ENCODE peak calls at places on chromosomes 13 and 19, in four cellular contexts. One of them, this sample, is unnamed.

GRCh38 chr19:42436006-42436405 is 6.7 kb downstream of the CXCL17 start:
- DNase-seq in SK-N-SH: no peak
- DNase-seq in K562: no peak
- DNase-seq in GM12878: no peak
- DNase-seq in this sample: peak

GRCh38 chr13:107851670-107852460 is 363.5 kb downstream of the LIG4 start:
- DNase-seq in SK-N-SH: no peak
- DNase-seq in K562: peak
- DNase-seq in GM12878: no peak
- DNase-seq in this sample: no peak

GRCh38 chr19:13155472-13156284 is 5.5 kb downstream of the IER2 start:
- DNase-seq in SK-N-SH: peak
- DNase-seq in K562: peak
- DNase-seq in GM12878: no peak
- DNase-seq in this sample: peak

GRCh38 chr19:6765738-6766356 is 1.4 kb downstream of the SH2D3A start:
- DNase-seq in SK-N-SH: no peak
- DNase-seq in K562: no peak
- DNase-seq in GM12878: no peak
- DNase-seq in this sample: peak

GRCh38 chr13:49810825-49811526 is 18.5 kb upstream of the KPNA3 start:
- DNase-seq in SK-N-SH: no peak
- DNase-seq in K562: no peak
- DNase-seq in GM12878: no peak
- DNase-seq in this sample: peak

GRCh38 chr19:49952475-49952829 is 8.5 kb downstream of the SIGLEC11 start:
- DNase-seq in SK-N-SH: no peak
- DNase-seq in K562: no peak
- DNase-seq in GM12878: no peak
- DNase-seq in this sample: no peak

GRCh38 chr19:50909240-50910070 is 1.7 kb downstream of the KLK4 start:
- DNase-seq in SK-N-SH: peak
- DNase-seq in K562: peak
- DNase-seq in GM12878: no peak
- DNase-seq in this sample: peak

GRCh38 chr13:67736646-67737420 is 506.7 kb upstream of the PCDH9 start:
- DNase-seq in SK-N-SH: peak
- DNase-seq in K562: peak
- DNase-seq in GM12878: no peak
- DNase-seq in this sample: peak

GRCh38 chr13:67063036-67063435 is 167.1 kb downstream of the PCDH9 start:
- DNase-seq in SK-N-SH: no peak
- DNase-seq in K562: no peak
- DNase-seq in GM12878: no peak
- DNase-seq in this sample: no peak

GRCh38 chr13:51811920-51812328 is 8.0 kb upstream of the DHRS12 start:
- DNase-seq in SK-N-SH: no peak
- DNase-seq in K562: peak
- DNase-seq in GM12878: no peak
- DNase-seq in this sample: no peak

GRCh38 chr13:41675306-41675705 is 218.0 kb downstream of the RGCC start:
- DNase-seq in SK-N-SH: no peak
- DNase-seq in K562: no peak
- DNase-seq in GM12878: no peak
- DNase-seq in this sample: no peak

GRCh38 chr19:58476498-58477015 is 405 bp downstream of the ZNF446 start:
- DNase-seq in SK-N-SH: peak
- DNase-seq in K562: peak
- DNase-seq in GM12878: no peak
- DNase-seq in this sample: peak

GRCh38 chr19:43544077-43544476 is 11.1 kb downstream of the ZNF575 start:
- DNase-seq in SK-N-SH: no peak
- DNase-seq in K562: no peak
- DNase-seq in GM12878: no peak
- DNase-seq in this sample: no peak

GRCh38 chr19:3586124-3586626 is 897 bp downstream of the GIPC3 start:
- DNase-seq in SK-N-SH: peak
- DNase-seq in K562: peak
- DNase-seq in GM12878: no peak
- DNase-seq in this sample: no peak

GRCh38 chr19:45518469-45518826 is 11.2 kb downstream of the VASP start:
- DNase-seq in SK-N-SH: no peak
- DNase-seq in K562: no peak
- DNase-seq in GM12878: no peak
- DNase-seq in this sample: no peak

GRCh38 chr19:342128-342455 is 2.5 kb downstream of the MIER2 start:
- DNase-seq in SK-N-SH: no peak
- DNase-seq in K562: no peak
- DNase-seq in GM12878: no peak
- DNase-seq in this sample: no peak

GRCh38 chr13:44199627-44200207 is 173.9 kb upstream of the SERP2 start:
- DNase-seq in SK-N-SH: no peak
- DNase-seq in K562: no peak
- DNase-seq in GM12878: no peak
- DNase-seq in this sample: no peak

GRCh38 chr13:19586904-19587634 is 25.7 kb upstream of the TPTE2 start:
- DNase-seq in SK-N-SH: peak
- DNase-seq in K562: peak
- DNase-seq in GM12878: peak
- DNase-seq in this sample: peak

GRCh38 chr13:85741017-85741416 is 58.2 kb downstream of the SLITRK6 start:
- DNase-seq in SK-N-SH: no peak
- DNase-seq in K562: no peak
- DNase-seq in GM12878: no peak
- DNase-seq in this sample: no peak

GRCh38 chr13:106143930-106144709 is 391.3 kb downstream of the EFNB2 start:
- DNase-seq in SK-N-SH: no peak
- DNase-seq in K562: no peak
- DNase-seq in GM12878: no peak
- DNase-seq in this sample: no peak

GRCh38 chr19:5949792-5950305 is 28.1 kb downstream of the RANBP3 start:
- DNase-seq in SK-N-SH: no peak
- DNase-seq in K562: no peak
- DNase-seq in GM12878: no peak
- DNase-seq in this sample: no peak

GRCh38 chr19:5205937-5206750 is 134.5 kb downstream of the PTPRS start:
- DNase-seq in SK-N-SH: no peak
- DNase-seq in K562: no peak
- DNase-seq in GM12878: no peak
- DNase-seq in this sample: no peak

GRCh38 chr13:111219306-111219705 is 101.1 kb upstream of the TEX29 start:
- DNase-seq in SK-N-SH: no peak
- DNase-seq in K562: no peak
- DNase-seq in GM12878: no peak
- DNase-seq in this sample: no peak

GRCh38 chr13:26500618-26501320 is 56.7 kb upstream of the WASF3 start:
- DNase-seq in SK-N-SH: no peak
- DNase-seq in K562: no peak
- DNase-seq in GM12878: no peak
- DNase-seq in this sample: no peak

GRCh38 chr13:38674208-38674607 is 12.7 kb upstream of the FREM2 start:
- DNase-seq in SK-N-SH: no peak
- DNase-seq in K562: no peak
- DNase-seq in GM12878: no peak
- DNase-seq in this sample: no peak

GRCh38 chr19:56973713-56974553 is 133.4 kb upstream of the PEG3 start:
- DNase-seq in SK-N-SH: peak
- DNase-seq in K562: no peak
- DNase-seq in GM12878: no peak
- DNase-seq in this sample: peak

GRCh38 chr13:91946498-91947070 is 548.2 kb downstream of the GPC5 start:
- DNase-seq in SK-N-SH: peak
- DNase-seq in K562: peak
- DNase-seq in GM12878: no peak
- DNase-seq in this sample: peak

GRCh38 chr13:79749985-79750551 is 269.1 kb downstream of the NDFIP2 start:
- DNase-seq in SK-N-SH: no peak
- DNase-seq in K562: no peak
- DNase-seq in GM12878: no peak
- DNase-seq in this sample: no peak

GRCh38 chr19:40274585-40275544 is 10.3 kb downstream of the AKT2 start:
- DNase-seq in SK-N-SH: no peak
- DNase-seq in K562: peak
- DNase-seq in GM12878: no peak
- DNase-seq in this sample: no peak

GRCh38 chr13:40613192-40613818 is 53.1 kb downstream of the FOXO1 start:
- DNase-seq in SK-N-SH: no peak
- DNase-seq in K562: no peak
- DNase-seq in GM12878: peak
- DNase-seq in this sample: no peak

GRCh38 chr19:13974073-13974472 is 21.8 kb downstream of the DCAF15 start:
- DNase-seq in SK-N-SH: peak
- DNase-seq in K562: peak
- DNase-seq in GM12878: no peak
- DNase-seq in this sample: no peak

GRCh38 chr19:50215820-50216219 is 12.4 kb downstream of the MYH14 start:
- DNase-seq in SK-N-SH: no peak
- DNase-seq in K562: no peak
- DNase-seq in GM12878: no peak
- DNase-seq in this sample: no peak

GRCh38 chr13:38355595-38356120 is 6.0 kb downstream of the UFM1 start:
- DNase-seq in SK-N-SH: no peak
- DNase-seq in K562: no peak
- DNase-seq in GM12878: no peak
- DNase-seq in this sample: no peak

GRCh38 chr19:28475525-28475924 is 737.4 kb downstream of the UQCRFS1 start:
- DNase-seq in SK-N-SH: no peak
- DNase-seq in K562: no peak
- DNase-seq in GM12878: no peak
- DNase-seq in this sample: no peak

GRCh38 chr19:56668676-56669075 is 2.9 kb downstream of the ZNF835 start:
- DNase-seq in SK-N-SH: no peak
- DNase-seq in K562: no peak
- DNase-seq in GM12878: no peak
- DNase-seq in this sample: no peak

GRCh38 chr13:77409412-77409811 is 82.5 kb upstream of the MYCBP2 start:
- DNase-seq in SK-N-SH: no peak
- DNase-seq in K562: no peak
- DNase-seq in GM12878: no peak
- DNase-seq in this sample: no peak

GRCh38 chr19:55232284-55232597 is 3.7 kb upstream of the TMEM86B start:
- DNase-seq in SK-N-SH: no peak
- DNase-seq in K562: no peak
- DNase-seq in GM12878: no peak
- DNase-seq in this sample: no peak

GRCh38 chr19:55230329-55230728 is 1.8 kb upstream of the TMEM86B start:
- DNase-seq in SK-N-SH: no peak
- DNase-seq in K562: no peak
- DNase-seq in GM12878: no peak
- DNase-seq in this sample: no peak

GRCh38 chr19:55230780-55231179 is 2.2 kb upstream of the TMEM86B start:
- DNase-seq in SK-N-SH: no peak
- DNase-seq in K562: no peak
- DNase-seq in GM12878: no peak
- DNase-seq in this sample: no peak

GRCh38 chr19:55231391-55232283 is 3.1 kb upstream of the TMEM86B start:
- DNase-seq in SK-N-SH: no peak
- DNase-seq in K562: no peak
- DNase-seq in GM12878: no peak
- DNase-seq in this sample: no peak

DNA sequence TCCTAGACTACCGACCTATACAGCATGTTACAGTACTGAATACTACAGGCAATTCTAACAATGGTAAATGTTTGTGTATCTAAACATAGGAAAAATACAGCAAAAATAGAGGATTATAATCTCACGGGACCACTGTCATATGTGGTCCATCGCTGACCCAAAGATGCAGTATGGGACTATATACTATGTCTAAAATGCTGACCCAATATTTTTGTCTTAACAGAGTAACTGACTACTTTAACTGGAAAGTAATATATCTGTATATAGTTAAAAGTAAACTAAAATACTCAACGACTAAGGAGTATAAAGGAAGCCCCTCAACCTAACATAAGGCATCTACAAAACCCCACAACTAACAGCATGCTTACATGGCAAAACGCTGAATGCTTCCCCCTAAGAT is 4.4 kb upstream of the TMEM86B start:
- DNase-seq in SK-N-SH: no peak
- DNase-seq in K562: no peak
- DNase-seq in GM12878: no peak
- DNase-seq in this sample: no peak
- TF ChIP-seq CHD2 in SK-N-SH: no peak
- TF ChIP-seq CHD2 in K562: no peak
- TF ChIP-seq CHD2 in GM12878: no peak
- TF ChIP-seq CHD2 in this sample: no peak

GRCh38 chr19:10748924-10749434 is 31.1 kb downstream of the DNM2 start:
- DNase-seq in SK-N-SH: peak
- DNase-seq in K562: peak
- DNase-seq in GM12878: no peak
- DNase-seq in this sample: peak
- TF ChIP-seq NFIC in SK-N-SH: peak
- TF ChIP-seq NFIC in K562: peak
- TF ChIP-seq NFIC in GM12878: no peak
- TF ChIP-seq NFIC in this sample: peak

GRCh38 chr13:99587893-99588606 is 86.8 kb downstream of the TM9SF2 start:
- DNase-seq in SK-N-SH: no peak
- DNase-seq in K562: no peak
- DNase-seq in GM12878: no peak
- DNase-seq in this sample: no peak
- TF ChIP-seq CHD2 in SK-N-SH: no peak
- TF ChIP-seq CHD2 in K562: no peak
- TF ChIP-seq CHD2 in GM12878: no peak
- TF ChIP-seq CHD2 in this sample: no peak

DNA sequence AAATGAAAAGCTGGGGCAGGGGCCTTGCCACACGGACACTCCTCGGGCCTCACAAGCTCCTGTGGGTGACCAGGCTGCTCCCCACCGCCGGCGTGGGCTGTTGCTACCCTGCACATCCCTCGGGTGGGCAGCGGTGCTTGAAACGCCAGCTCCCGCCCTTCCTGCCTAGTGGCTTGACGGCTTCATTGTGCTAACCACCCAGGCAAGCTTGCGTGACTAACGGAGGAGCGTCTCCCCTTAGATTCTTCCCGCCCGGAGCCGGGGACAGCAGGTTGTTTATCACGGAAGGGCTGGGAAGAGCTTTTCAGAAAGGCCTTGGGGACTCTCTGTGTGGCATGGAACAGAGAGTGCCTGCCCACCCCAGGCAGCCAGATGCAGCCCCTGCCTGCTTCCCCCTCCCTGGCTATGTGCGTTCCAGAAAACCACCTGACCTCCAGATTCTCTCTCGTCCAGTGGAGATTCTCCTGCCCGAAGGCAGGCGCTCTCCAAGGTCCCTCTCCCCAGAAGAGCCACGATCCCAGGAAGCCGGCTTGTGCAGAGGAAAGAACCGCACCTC is 153.4 kb downstream of the KATNAL1 start:
- DNase-seq in SK-N-SH: no peak
- DNase-seq in K562: no peak
- DNase-seq in GM12878: no peak
- DNase-seq in this sample: no peak
- TF ChIP-seq NFIC in SK-N-SH: no peak
- TF ChIP-seq NFIC in K562: no peak
- TF ChIP-seq NFIC in GM12878: no peak
- TF ChIP-seq NFIC in this sample: no peak